ENCODE peak calls at places on chromosomes 2 and 18, in four cellular contexts. J is AG09309, Z is GM12864, G is hepatocyte. S is an unnamed sample.

GRCh38 chr18:31209041-31209440 is 46.4 kb upstream of the DSC1 start:
- DNase-seq in J (no peak), Z (no peak), G (no peak), S (no peak)

GRCh38 chr18:13231151-13231550 is 12.6 kb downstream of the LDLRAD4 start:
- DNase-seq in J (no peak), Z (no peak), G (no peak), S (no peak)

GRCh38 chr2:37829202-37829601 is 95.9 kb upstream of the RMDN2 start:
- DNase-seq in J (peak), Z (no peak), G (peak), S (no peak)

GRCh38 chr2:159807183-159808037 is 9.4 kb upstream of the CD302 start:
- DNase-seq in J (no peak), Z (peak), G (peak), S (no peak)

GRCh38 chr2:191846787-191847620 is at the start of gene CAVIN2:
- DNase-seq in J (no peak), Z (no peak), G (peak), S (peak)

GRCh38 chr18:51848702-51849101 is 491.3 kb upstream of the DCC start:
- DNase-seq in J (no peak), Z (no peak), G (no peak), S (no peak)

GRCh38 chr2:120488531-120488930 is 142.6 kb downstream of the INHBB start:
- DNase-seq in J (no peak), Z (no peak), G (no peak), S (no peak)

GRCh38 chr2:240648650-240649275 is 23.5 kb downstream of the GPR35 start:
- DNase-seq in J (no peak), Z (no peak), G (no peak), S (no peak)

GRCh38 chr2:110978871-110979833 is 141.6 kb upstream of the BCL2L11 start:
- DNase-seq in J (no peak), Z (no peak), G (no peak), S (no peak)

GRCh38 chr2:29766191-29766590 is 155.2 kb downstream of the ALK start:
- DNase-seq in J (no peak), Z (no peak), G (no peak), S (no peak)

GRCh38 chr2:118443596-118443995 is 355.3 kb downstream of the INSIG2 start:
- DNase-seq in J (peak), Z (no peak), G (no peak), S (no peak)

DNA sequence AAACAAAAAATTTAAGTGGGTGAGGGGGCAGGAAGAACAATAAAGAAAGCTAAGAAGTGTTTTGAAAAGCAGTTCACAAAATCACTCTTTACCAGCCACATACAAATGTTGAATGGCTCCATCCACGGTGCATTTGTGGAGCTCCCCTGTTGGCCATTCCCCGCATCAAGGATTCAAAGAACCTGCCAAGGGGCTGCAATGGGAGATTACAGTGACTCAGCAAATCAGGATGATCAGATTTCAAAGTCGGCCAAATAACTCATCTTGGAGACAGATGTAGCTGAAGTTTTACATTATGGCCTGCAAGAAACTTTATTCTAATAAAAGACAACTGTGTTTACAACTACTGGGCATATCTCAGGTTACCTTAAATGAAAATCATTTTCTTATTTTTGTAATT is 26.9 kb downstream of the COL4A3 start:
- DNase-seq in J (no peak), Z (no peak), G (no peak), S (no peak)
- TF ChIP-seq CTCF in J (no peak), Z (no peak), G (no peak), S (no peak)

GRCh38 chr18:9926223-9926894 is 12.5 kb downstream of the VAPA start:
- DNase-seq in J (no peak), Z (no peak), G (no peak), S (no peak)
- H3K4me3 ChIP-seq in J (no peak), Z (no peak), G (no peak), S (no peak)

GRCh38 chr2:152051373-152051893 is 47.4 kb downstream of the CACNB4 start:
- DNase-seq in J (no peak), Z (no peak), G (no peak), S (peak)

GRCh38 chr2:152055366-152056108 is 43.3 kb downstream of the CACNB4 start:
- DNase-seq in J (no peak), Z (no peak), G (no peak), S (peak)

GRCh38 chr2:152056418-152056817 is 42.4 kb downstream of the CACNB4 start:
- DNase-seq in J (no peak), Z (no peak), G (no peak), S (no peak)

GRCh38 chr2:152050915-152051314 is 47.9 kb downstream of the CACNB4 start:
- DNase-seq in J (no peak), Z (no peak), G (no peak), S (peak)

DNA sequence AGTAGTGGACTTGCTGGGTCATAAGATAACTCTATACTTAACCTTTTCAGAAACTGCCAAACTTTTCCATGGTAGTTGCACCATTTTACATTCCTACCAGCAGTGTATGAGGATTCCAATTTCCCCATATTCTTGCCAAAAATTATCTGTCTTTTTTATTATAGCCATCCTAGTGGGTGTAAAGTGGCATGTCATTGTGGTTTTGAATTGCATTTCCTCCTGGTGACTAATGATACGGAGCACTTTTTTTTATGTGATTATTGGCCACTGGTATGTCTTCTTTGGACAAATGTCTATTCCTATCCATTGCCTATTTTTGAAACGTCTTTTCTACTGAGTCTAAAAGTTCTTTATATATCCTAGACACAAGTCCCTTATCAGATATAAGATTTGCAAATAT is 44.3 kb downstream of the CACNB4 start:
- DNase-seq in J (peak), Z (no peak), G (no peak), S (no peak)
- TF ChIP-seq CTCF in J (peak), Z (no peak), G (no peak), S (no peak)

DNA sequence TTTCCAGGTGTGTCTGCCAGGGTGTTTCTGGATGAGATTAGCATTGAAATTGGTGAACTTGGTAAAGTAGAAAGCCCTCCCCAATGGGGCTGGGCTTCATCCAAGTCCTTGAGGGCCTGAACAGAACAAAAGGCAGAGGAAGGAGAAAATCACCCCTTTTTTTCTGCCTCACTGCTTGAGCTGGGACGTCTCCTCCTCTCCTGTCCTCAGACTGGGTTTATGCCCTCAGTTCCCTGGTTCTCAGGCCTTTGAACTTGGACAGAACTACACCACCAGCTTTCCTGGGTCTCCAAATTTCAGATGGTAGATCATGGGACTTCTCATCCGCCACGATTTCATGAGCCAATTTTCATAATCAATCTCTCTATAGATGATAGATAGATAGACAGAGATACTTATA is 53.7 kb upstream of the BIN1 start:
- DNase-seq in J (no peak), Z (no peak), G (no peak), S (no peak)
- H3K4me3 ChIP-seq in J (no peak), Z (no peak), G (no peak), S (no peak)

GRCh38 chr2:32627441-32627900 is 379 bp upstream of the TTC27 start:
- DNase-seq in J (peak), Z (no peak), G (peak), S (no peak)
- TF ChIP-seq CTCF in J (peak), Z (peak), G (peak), S (no peak)

GRCh38 chr18:55419132-55419938 is 168.7 kb downstream of the TCF4 start:
- DNase-seq in J (no peak), Z (no peak), G (no peak), S (no peak)
- H3K4me3 ChIP-seq in J (no peak), Z (no peak), G (no peak), S (no peak)

GRCh38 chr2:199019898-199020507 is 437.7 kb downstream of the SATB2 start:
- DNase-seq in J (peak), Z (no peak), G (peak), S (no peak)
- TF ChIP-seq CTCF in J (peak), Z (peak), G (peak), S (peak)

GRCh38 chr2:70708376-70709199 is 59.4 kb downstream of the ADD2 start:
- DNase-seq in J (no peak), Z (no peak), G (no peak), S (no peak)

GRCh38 chr2:70709746-70710145 is 58.3 kb downstream of the ADD2 start:
- DNase-seq in J (no peak), Z (no peak), G (no peak), S (no peak)

GRCh38 chr2:70710276-70710675 is 57.7 kb downstream of the ADD2 start:
- DNase-seq in J (no peak), Z (no peak), G (no peak), S (no peak)

GRCh38 chr2:70707706-70708105 is 60.3 kb downstream of the ADD2 start:
- DNase-seq in J (no peak), Z (no peak), G (no peak), S (no peak)

DNA sequence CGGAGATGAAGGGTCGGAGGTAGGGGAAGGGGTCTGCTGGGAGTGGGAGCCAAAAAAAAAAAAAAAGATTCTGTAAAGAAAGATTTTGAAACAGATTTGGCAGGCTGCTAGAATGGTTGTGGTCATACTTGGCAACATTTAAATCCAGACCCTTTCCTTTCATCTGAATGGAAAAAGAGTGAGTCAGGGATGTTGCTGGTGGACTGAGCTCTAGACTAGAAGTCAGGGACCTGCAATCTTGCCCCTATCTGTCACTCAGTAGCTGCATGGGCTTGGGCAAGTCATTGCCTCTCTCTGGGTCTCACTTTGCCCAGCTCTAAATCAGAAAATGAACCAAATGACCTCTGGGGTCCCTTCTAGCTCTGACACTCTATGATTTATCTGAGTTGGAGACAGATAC is 58.7 kb downstream of the ADD2 start:
- DNase-seq in J (no peak), Z (no peak), G (no peak), S (no peak)
- H3K4me3 ChIP-seq in J (no peak), Z (no peak), G (no peak), S (no peak)

GRCh38 chr2:103986001-103986400 is 867.9 kb upstream of the POU3F3 start:
- DNase-seq in J (no peak), Z (no peak), G (no peak), S (no peak)

DNA sequence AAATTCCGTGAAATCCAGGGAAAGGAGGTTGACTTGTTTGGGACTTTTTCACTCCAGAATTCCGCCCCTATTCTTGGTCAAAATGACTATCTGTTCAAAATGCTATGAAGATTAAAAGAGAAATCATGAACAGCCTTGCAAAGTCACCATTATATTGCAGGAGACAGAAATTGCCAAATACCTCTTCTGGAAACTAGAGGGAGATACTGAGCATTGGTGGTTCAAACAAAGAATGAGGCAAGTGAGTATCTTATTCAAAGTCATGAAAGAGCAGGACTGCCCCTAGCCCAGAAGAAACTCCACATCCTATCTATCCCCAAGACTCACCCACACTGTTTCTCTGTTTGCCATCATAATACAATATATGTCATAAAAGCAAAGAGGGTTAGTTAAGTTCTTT is 862.3 kb upstream of the POU3F3 start:
- DNase-seq in J (no peak), Z (no peak), G (no peak), S (no peak)
- TF ChIP-seq CTCF in J (no peak), Z (peak), G (no peak), S (peak)

S was measured in GM06990.